ENCODE peak calls at places on chromosomes 3 and 15, in ten cellular contexts. One of them, this sample, is unnamed.

GRCh38 chr3:195240939-195241338 is 30.0 kb downstream of the XXYLT1 start:
- DNase-seq in B cell: no peak
- DNase-seq in cardiac fibroblast: no peak
- DNase-seq in choroid plexus epithelial cell: no peak
- DNase-seq in AG09319: no peak
- DNase-seq in epithelial cell of esophagus: peak
- DNase-seq in CD8-positive, alpha-beta T cell: no peak
- DNase-seq in HCT116: no peak
- DNase-seq in progenitor cell of endocrine pancreas: no peak
- DNase-seq in fibroblast of the aortic adventitia: no peak
- DNase-seq in this sample: peak

GRCh38 chr15:45376300-45376928 is 1.9 kb downstream of the GATM start:
- DNase-seq in progenitor cell of endocrine pancreas: no peak
- DNase-seq in choroid plexus epithelial cell: no peak
- DNase-seq in HCT116: no peak
- DNase-seq in B cell: peak
- DNase-seq in fibroblast of the aortic adventitia: no peak
- DNase-seq in AG09319: no peak
- DNase-seq in cardiac fibroblast: no peak
- DNase-seq in epithelial cell of esophagus: no peak
- DNase-seq in CD8-positive, alpha-beta T cell: no peak
- DNase-seq in this sample: no peak

GRCh38 chr3:183038764-183039163 is 58.4 kb upstream of the DCUN1D1 start:
- DNase-seq in CD8-positive, alpha-beta T cell: no peak
- DNase-seq in choroid plexus epithelial cell: no peak
- DNase-seq in epithelial cell of esophagus: no peak
- DNase-seq in progenitor cell of endocrine pancreas: no peak
- DNase-seq in fibroblast of the aortic adventitia: no peak
- DNase-seq in cardiac fibroblast: no peak
- DNase-seq in AG09319: no peak
- DNase-seq in HCT116: no peak
- DNase-seq in B cell: no peak
- DNase-seq in this sample: no peak

GRCh38 chr3:28406241-28406640 is 57.6 kb upstream of the AZI2 start:
- DNase-seq in HCT116: no peak
- DNase-seq in progenitor cell of endocrine pancreas: no peak
- DNase-seq in cardiac fibroblast: no peak
- DNase-seq in fibroblast of the aortic adventitia: no peak
- DNase-seq in choroid plexus epithelial cell: no peak
- DNase-seq in epithelial cell of esophagus: peak
- DNase-seq in B cell: no peak
- DNase-seq in AG09319: no peak
- DNase-seq in CD8-positive, alpha-beta T cell: no peak
- DNase-seq in this sample: no peak

GRCh38 chr15:100057281-100057680 is 284.5 kb downstream of the ADAMTS17 start:
- DNase-seq in choroid plexus epithelial cell: no peak
- DNase-seq in cardiac fibroblast: no peak
- DNase-seq in progenitor cell of endocrine pancreas: no peak
- DNase-seq in AG09319: no peak
- DNase-seq in B cell: no peak
- DNase-seq in fibroblast of the aortic adventitia: no peak
- DNase-seq in HCT116: no peak
- DNase-seq in CD8-positive, alpha-beta T cell: no peak
- DNase-seq in epithelial cell of esophagus: no peak
- DNase-seq in this sample: no peak

GRCh38 chr3:150351398-150351797 is 56.7 kb upstream of the TSC22D2 start:
- DNase-seq in progenitor cell of endocrine pancreas: no peak
- DNase-seq in epithelial cell of esophagus: peak
- DNase-seq in B cell: no peak
- DNase-seq in fibroblast of the aortic adventitia: no peak
- DNase-seq in cardiac fibroblast: no peak
- DNase-seq in HCT116: no peak
- DNase-seq in AG09319: no peak
- DNase-seq in choroid plexus epithelial cell: no peak
- DNase-seq in CD8-positive, alpha-beta T cell: no peak
- DNase-seq in this sample: no peak

GRCh38 chr3:133937061-133937686 is 41.5 kb upstream of the RAB6B start:
- DNase-seq in CD8-positive, alpha-beta T cell: no peak
- DNase-seq in AG09319: no peak
- DNase-seq in cardiac fibroblast: no peak
- DNase-seq in HCT116: no peak
- DNase-seq in B cell: no peak
- DNase-seq in progenitor cell of endocrine pancreas: no peak
- DNase-seq in epithelial cell of esophagus: no peak
- DNase-seq in fibroblast of the aortic adventitia: no peak
- DNase-seq in choroid plexus epithelial cell: no peak
- DNase-seq in this sample: no peak

GRCh38 chr3:46540550-46540949 is 25.6 kb downstream of the LRRC2 start:
- DNase-seq in fibroblast of the aortic adventitia: no peak
- DNase-seq in HCT116: no peak
- DNase-seq in AG09319: no peak
- DNase-seq in epithelial cell of esophagus: no peak
- DNase-seq in progenitor cell of endocrine pancreas: no peak
- DNase-seq in CD8-positive, alpha-beta T cell: no peak
- DNase-seq in B cell: no peak
- DNase-seq in choroid plexus epithelial cell: no peak
- DNase-seq in cardiac fibroblast: no peak
- DNase-seq in this sample: no peak

GRCh38 chr15:35067501-35068347 is 17.4 kb downstream of the NANOGP8 start:
- DNase-seq in AG09319: no peak
- DNase-seq in progenitor cell of endocrine pancreas: no peak
- DNase-seq in epithelial cell of esophagus: no peak
- DNase-seq in B cell: no peak
- DNase-seq in fibroblast of the aortic adventitia: peak
- DNase-seq in cardiac fibroblast: peak
- DNase-seq in choroid plexus epithelial cell: peak
- DNase-seq in CD8-positive, alpha-beta T cell: no peak
- DNase-seq in HCT116: no peak
- DNase-seq in this sample: no peak

GRCh38 chr15:62742409-62743171 is 300.0 kb upstream of the TPM1 start:
- DNase-seq in cardiac fibroblast: peak
- DNase-seq in epithelial cell of esophagus: peak
- DNase-seq in progenitor cell of endocrine pancreas: no peak
- DNase-seq in B cell: peak
- DNase-seq in CD8-positive, alpha-beta T cell: peak
- DNase-seq in HCT116: peak
- DNase-seq in fibroblast of the aortic adventitia: peak
- DNase-seq in choroid plexus epithelial cell: peak
- DNase-seq in AG09319: peak
- DNase-seq in this sample: peak

GRCh38 chr3:40019371-40019770 is 210.0 kb downstream of the MYRIP start:
- DNase-seq in cardiac fibroblast: no peak
- DNase-seq in AG09319: no peak
- DNase-seq in epithelial cell of esophagus: no peak
- DNase-seq in B cell: no peak
- DNase-seq in CD8-positive, alpha-beta T cell: no peak
- DNase-seq in progenitor cell of endocrine pancreas: no peak
- DNase-seq in choroid plexus epithelial cell: no peak
- DNase-seq in HCT116: no peak
- DNase-seq in fibroblast of the aortic adventitia: no peak
- DNase-seq in this sample: no peak

GRCh38 chr3:156429125-156429524 is 125.8 kb downstream of the SSR3 start:
- DNase-seq in B cell: no peak
- DNase-seq in choroid plexus epithelial cell: no peak
- DNase-seq in cardiac fibroblast: no peak
- DNase-seq in epithelial cell of esophagus: no peak
- DNase-seq in progenitor cell of endocrine pancreas: no peak
- DNase-seq in HCT116: no peak
- DNase-seq in fibroblast of the aortic adventitia: no peak
- DNase-seq in CD8-positive, alpha-beta T cell: no peak
- DNase-seq in AG09319: no peak
- DNase-seq in this sample: no peak

GRCh38 chr3:119636891-119637611 is 23.3 kb downstream of the POPDC2 start:
- DNase-seq in CD8-positive, alpha-beta T cell: no peak
- DNase-seq in B cell: no peak
- DNase-seq in epithelial cell of esophagus: no peak
- DNase-seq in AG09319: no peak
- DNase-seq in HCT116: no peak
- DNase-seq in fibroblast of the aortic adventitia: no peak
- DNase-seq in cardiac fibroblast: no peak
- DNase-seq in choroid plexus epithelial cell: no peak
- DNase-seq in progenitor cell of endocrine pancreas: no peak
- DNase-seq in this sample: no peak

GRCh38 chr15:77656294-77656693 is 23.6 kb upstream of the LINGO1 start:
- DNase-seq in cardiac fibroblast: no peak
- DNase-seq in fibroblast of the aortic adventitia: no peak
- DNase-seq in B cell: no peak
- DNase-seq in choroid plexus epithelial cell: no peak
- DNase-seq in CD8-positive, alpha-beta T cell: no peak
- DNase-seq in epithelial cell of esophagus: no peak
- DNase-seq in HCT116: no peak
- DNase-seq in progenitor cell of endocrine pancreas: no peak
- DNase-seq in AG09319: no peak
- DNase-seq in this sample: no peak

GRCh38 chr15:77659350-77660321 is 26.9 kb upstream of the LINGO1 start:
- DNase-seq in epithelial cell of esophagus: peak
- DNase-seq in cardiac fibroblast: peak
- DNase-seq in AG09319: peak
- DNase-seq in choroid plexus epithelial cell: peak
- DNase-seq in CD8-positive, alpha-beta T cell: no peak
- DNase-seq in B cell: no peak
- DNase-seq in progenitor cell of endocrine pancreas: peak
- DNase-seq in fibroblast of the aortic adventitia: peak
- DNase-seq in HCT116: peak
- DNase-seq in this sample: peak

GRCh38 chr15:77653832-77654480 is 21.2 kb upstream of the LINGO1 start:
- DNase-seq in HCT116: no peak
- DNase-seq in progenitor cell of endocrine pancreas: no peak
- DNase-seq in fibroblast of the aortic adventitia: no peak
- DNase-seq in AG09319: no peak
- DNase-seq in cardiac fibroblast: no peak
- DNase-seq in CD8-positive, alpha-beta T cell: no peak
- DNase-seq in choroid plexus epithelial cell: no peak
- DNase-seq in epithelial cell of esophagus: no peak
- DNase-seq in B cell: no peak
- DNase-seq in this sample: no peak

GRCh38 chr15:77657629-77658238 is 25.0 kb upstream of the LINGO1 start:
- DNase-seq in AG09319: no peak
- DNase-seq in cardiac fibroblast: no peak
- DNase-seq in B cell: no peak
- DNase-seq in choroid plexus epithelial cell: no peak
- DNase-seq in CD8-positive, alpha-beta T cell: no peak
- DNase-seq in progenitor cell of endocrine pancreas: no peak
- DNase-seq in HCT116: no peak
- DNase-seq in fibroblast of the aortic adventitia: no peak
- DNase-seq in epithelial cell of esophagus: no peak
- DNase-seq in this sample: no peak

DNA sequence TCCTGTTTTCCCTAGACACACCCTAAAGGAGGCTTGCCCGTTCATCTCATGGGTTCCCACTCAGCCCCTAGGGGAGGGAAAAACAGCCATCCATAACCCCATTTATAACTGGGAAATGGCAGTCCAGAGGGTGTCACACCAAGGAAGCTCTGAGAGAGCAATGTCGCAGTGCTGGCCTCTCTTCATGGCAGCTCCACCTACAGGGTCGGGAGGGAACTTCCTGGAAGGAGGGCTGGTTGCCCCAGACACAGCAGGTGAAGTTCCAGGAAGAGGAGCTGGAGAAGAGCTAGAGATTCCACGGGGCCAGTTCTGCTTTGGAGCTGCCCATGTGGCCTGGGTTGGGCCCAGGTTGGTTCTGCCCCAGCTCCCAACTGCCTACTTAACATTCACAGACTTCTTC is 22.3 kb upstream of the LINGO1 start:
- DNase-seq in AG09319: no peak
- DNase-seq in choroid plexus epithelial cell: no peak
- DNase-seq in fibroblast of the aortic adventitia: no peak
- DNase-seq in progenitor cell of endocrine pancreas: no peak
- DNase-seq in HCT116: peak
- DNase-seq in B cell: no peak
- DNase-seq in CD8-positive, alpha-beta T cell: no peak
- DNase-seq in cardiac fibroblast: no peak
- DNase-seq in epithelial cell of esophagus: no peak
- DNase-seq in this sample: peak
- TF ChIP-seq CTCF in AG09319: no peak
- TF ChIP-seq CTCF in choroid plexus epithelial cell: peak
- TF ChIP-seq CTCF in fibroblast of the aortic adventitia: peak
- TF ChIP-seq CTCF in progenitor cell of endocrine pancreas: peak
- TF ChIP-seq CTCF in HCT116: peak
- TF ChIP-seq CTCF in B cell: no peak
- TF ChIP-seq CTCF in CD8-positive, alpha-beta T cell: no peak
- TF ChIP-seq CTCF in cardiac fibroblast: peak
- TF ChIP-seq CTCF in epithelial cell of esophagus: peak
- TF ChIP-seq CTCF in this sample: peak

GRCh38 chr3:10748040-10748439 is 68.0 kb upstream of the SLC6A11 start:
- DNase-seq in progenitor cell of endocrine pancreas: no peak
- DNase-seq in B cell: no peak
- DNase-seq in choroid plexus epithelial cell: no peak
- DNase-seq in CD8-positive, alpha-beta T cell: no peak
- DNase-seq in epithelial cell of esophagus: no peak
- DNase-seq in HCT116: no peak
- DNase-seq in fibroblast of the aortic adventitia: no peak
- DNase-seq in AG09319: no peak
- DNase-seq in cardiac fibroblast: no peak
- DNase-seq in this sample: no peak
- TF ChIP-seq CTCF in progenitor cell of endocrine pancreas: no peak
- TF ChIP-seq CTCF in B cell: no peak
- TF ChIP-seq CTCF in choroid plexus epithelial cell: no peak
- TF ChIP-seq CTCF in CD8-positive, alpha-beta T cell: no peak
- TF ChIP-seq CTCF in epithelial cell of esophagus: no peak
- TF ChIP-seq CTCF in HCT116: no peak
- TF ChIP-seq CTCF in fibroblast of the aortic adventitia: no peak
- TF ChIP-seq CTCF in AG09319: no peak
- TF ChIP-seq CTCF in cardiac fibroblast: no peak
- TF ChIP-seq CTCF in this sample: no peak

GRCh38 chr15:91968610-91969009 is 115.1 kb downstream of the SLCO3A1 start:
- DNase-seq in AG09319: no peak
- DNase-seq in HCT116: no peak
- DNase-seq in fibroblast of the aortic adventitia: no peak
- DNase-seq in choroid plexus epithelial cell: no peak
- DNase-seq in progenitor cell of endocrine pancreas: no peak
- DNase-seq in cardiac fibroblast: no peak
- DNase-seq in epithelial cell of esophagus: no peak
- DNase-seq in B cell: no peak
- DNase-seq in CD8-positive, alpha-beta T cell: no peak
- DNase-seq in this sample: no peak
- TF ChIP-seq CTCF in AG09319: no peak
- TF ChIP-seq CTCF in HCT116: peak
- TF ChIP-seq CTCF in fibroblast of the aortic adventitia: peak
- TF ChIP-seq CTCF in choroid plexus epithelial cell: no peak
- TF ChIP-seq CTCF in progenitor cell of endocrine pancreas: no peak
- TF ChIP-seq CTCF in cardiac fibroblast: no peak
- TF ChIP-seq CTCF in epithelial cell of esophagus: peak
- TF ChIP-seq CTCF in B cell: no peak
- TF ChIP-seq CTCF in CD8-positive, alpha-beta T cell: no peak
- TF ChIP-seq CTCF in this sample: peak

DNA sequence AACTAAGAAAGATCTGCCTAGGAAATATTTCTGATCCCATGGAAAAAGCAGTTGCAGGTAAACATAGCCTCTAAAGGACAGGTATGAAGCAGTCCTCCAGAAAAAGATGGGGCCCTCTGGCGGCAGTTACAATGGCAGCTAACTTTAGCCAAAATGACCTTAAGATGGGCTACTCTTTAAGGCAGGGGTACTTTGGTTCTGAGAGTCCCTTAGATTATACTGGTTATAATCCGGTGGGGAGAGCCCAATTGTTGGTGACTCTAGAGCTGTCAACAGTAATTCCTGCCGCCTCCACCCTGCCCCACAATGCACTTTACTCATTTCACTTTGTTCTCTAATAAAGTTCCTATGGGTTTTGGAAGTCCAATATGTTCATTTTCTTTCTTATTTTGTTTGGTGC is 412.8 kb upstream of the WNT5A start:
- DNase-seq in progenitor cell of endocrine pancreas: no peak
- DNase-seq in AG09319: no peak
- DNase-seq in B cell: no peak
- DNase-seq in fibroblast of the aortic adventitia: peak
- DNase-seq in HCT116: no peak
- DNase-seq in epithelial cell of esophagus: no peak
- DNase-seq in cardiac fibroblast: no peak
- DNase-seq in CD8-positive, alpha-beta T cell: no peak
- DNase-seq in choroid plexus epithelial cell: no peak
- DNase-seq in this sample: peak
- TF ChIP-seq CTCF in progenitor cell of endocrine pancreas: peak
- TF ChIP-seq CTCF in AG09319: peak
- TF ChIP-seq CTCF in B cell: no peak
- TF ChIP-seq CTCF in fibroblast of the aortic adventitia: peak
- TF ChIP-seq CTCF in HCT116: peak
- TF ChIP-seq CTCF in epithelial cell of esophagus: peak
- TF ChIP-seq CTCF in cardiac fibroblast: peak
- TF ChIP-seq CTCF in CD8-positive, alpha-beta T cell: no peak
- TF ChIP-seq CTCF in choroid plexus epithelial cell: peak
- TF ChIP-seq CTCF in this sample: peak

This sample was measured in MCF 10A.